ENCODE peak calls at places on chromosomes 6 and 20, in seven cellular contexts. Y is OCI-LY7, V is iPS-NIHi11, C is activated gamma-delta T cell treated with Interleukin-2 at 50 U/mL for 16 hours, S is T-helper 2 cell, A is germinal center, J is GM03348. X is an unnamed sample.

GRCh38 chr20:57426831-57427230 is 35.6 kb downstream of the RBM38 start:
- DNase-seq in Y (no peak), V (no peak), C (no peak), S (no peak), A (no peak), J (no peak), X (no peak)

GRCh38 chr6:112193535-112194051 is 60.8 kb downstream of the LAMA4 start:
- DNase-seq in Y (no peak), V (no peak), C (no peak), S (no peak), A (no peak), J (no peak), X (no peak)

GRCh38 chr6:43383021-43383667 is 13.7 kb upstream of the ZNF318 start:
- DNase-seq in Y (no peak), V (no peak), C (no peak), S (no peak), A (peak), J (peak), X (no peak)

GRCh38 chr6:109816452-109817374 is 125.6 kb downstream of the FIG4 start:
- DNase-seq in Y (no peak), V (no peak), C (no peak), S (no peak), A (no peak), J (no peak), X (no peak)

GRCh38 chr20:9241232-9241692 is 172.4 kb downstream of the PLCB4 start:
- DNase-seq in Y (no peak), V (no peak), C (no peak), S (no peak), A (no peak), J (peak), X (peak)

GRCh38 chr6:90533615-90534336 is 53.1 kb downstream of the MAP3K7 start:
- DNase-seq in Y (no peak), V (no peak), C (no peak), S (no peak), A (no peak), J (no peak), X (no peak)

GRCh38 chr6:22247916-22248482 is 48.8 kb downstream of the PRL start:
- DNase-seq in Y (no peak), V (no peak), C (no peak), S (no peak), A (no peak), J (no peak), X (no peak)

GRCh38 chr6:5671604-5672559 is 334.8 kb downstream of the NRN1 start:
- DNase-seq in Y (peak), V (no peak), C (no peak), S (no peak), A (no peak), J (peak), X (no peak)

GRCh38 chr6:44257007-44257752 is at the start of gene SLC35B2:
- DNase-seq in Y (peak), V (peak), C (peak), S (peak), A (peak), J (peak), X (peak)

GRCh38 chr20:53338716-53339115 is 254.9 kb downstream of the ZNF217 start:
- DNase-seq in Y (no peak), V (no peak), C (no peak), S (no peak), A (no peak), J (no peak), X (no peak)

GRCh38 chr6:158894192-158894591 is 75.0 kb upstream of the EZR start:
- DNase-seq in Y (no peak), V (peak), C (no peak), S (no peak), A (no peak), J (peak), X (peak)

GRCh38 chr6:126002755-126003390 is 16.5 kb downstream of the TRMT11 start:
- DNase-seq in Y (no peak), V (no peak), C (no peak), S (no peak), A (no peak), J (no peak), X (no peak)

GRCh38 chr6:1390071-1390804 is 862 bp downstream of the FOXF2 start:
- DNase-seq in Y (no peak), V (no peak), C (no peak), S (no peak), A (no peak), J (peak), X (peak)

GRCh38 chr6:157381631-157382621 is 936 bp downstream of the ZDHHC14 start:
- DNase-seq in Y (peak), V (peak), C (peak), S (peak), A (peak), J (peak), X (peak)

GRCh38 chr6:129875610-129876515 is 14.7 kb upstream of the TMEM244 start:
- DNase-seq in Y (no peak), V (no peak), C (no peak), S (no peak), A (no peak), J (no peak), X (no peak)

GRCh38 chr20:56606174-56606945 is 22.7 kb upstream of the TFAP2C start:
- DNase-seq in Y (no peak), V (peak), C (no peak), S (no peak), A (no peak), J (no peak), X (no peak)

GRCh38 chr6:101386982-101387381 is 6.5 kb upstream of the GRIK2 start:
- DNase-seq in Y (no peak), V (peak), C (no peak), S (no peak), A (no peak), J (no peak), X (no peak)

GRCh38 chr6:135182993-135183531 is 2.0 kb downstream of the MYB start:
- DNase-seq in Y (peak), V (peak), C (peak), S (peak), A (peak), J (peak), X (no peak)

GRCh38 chr6:159760602-159761057 is 1.2 kb upstream of the ACAT2 start:
- DNase-seq in Y (no peak), V (peak), C (no peak), S (no peak), A (no peak), J (peak), X (peak)

GRCh38 chr6:167893416-167893815 is 66.7 kb downstream of the AFDN start:
- DNase-seq in Y (no peak), V (peak), C (no peak), S (no peak), A (no peak), J (peak), X (peak)

GRCh38 chr20:9807176-9807575 is 31.7 kb downstream of the PAK5 start:
- DNase-seq in Y (no peak), V (no peak), C (no peak), S (no peak), A (no peak), J (no peak), X (no peak)

GRCh38 chr6:133504761-133505160 is 263.6 kb downstream of the EYA4 start:
- DNase-seq in Y (no peak), V (no peak), C (no peak), S (no peak), A (no peak), J (no peak), X (no peak)

GRCh38 chr20:42361402-42361801 is 743.2 kb upstream of the CHD6 start:
- DNase-seq in Y (no peak), V (no peak), C (no peak), S (no peak), A (peak), J (no peak), X (no peak)

GRCh38 chr6:28371706-28372451 is 22.1 kb downstream of the ZKSCAN3 start:
- DNase-seq in Y (peak), V (no peak), C (no peak), S (no peak), A (peak), J (no peak), X (no peak)

GRCh38 chr20:24049081-24049480 is 60.5 kb upstream of the GGTLC1 start:
- DNase-seq in Y (no peak), V (no peak), C (no peak), S (no peak), A (no peak), J (no peak), X (no peak)

GRCh38 chr6:89081423-89082322 is 1.1 kb downstream of the PNRC1 start:
- DNase-seq in Y (peak), V (peak), C (peak), S (peak), A (peak), J (peak), X (peak)

GRCh38 chr6:142537612-142538478 is 236.0 kb downstream of the ADGRG6 start:
- DNase-seq in Y (peak), V (peak), C (no peak), S (no peak), A (no peak), J (peak), X (no peak)

GRCh38 chr6:111626446-111626845 is 20.8 kb upstream of the TRAF3IP2 start:
- DNase-seq in Y (no peak), V (no peak), C (no peak), S (no peak), A (no peak), J (peak), X (no peak)

GRCh38 chr6:29763491-29764289 is 40.5 kb downstream of the HLA-F start:
- DNase-seq in Y (no peak), V (no peak), C (no peak), S (no peak), A (no peak), J (peak), X (peak)

GRCh38 chr6:157380458-157380778 is 572 bp upstream of the ZDHHC14 start:
- DNase-seq in Y (peak), V (peak), C (no peak), S (no peak), A (no peak), J (no peak), X (no peak)

X was measured in SJSA1.